ENCODE peak calls at places on chromosomes 4 and X, in nine cellular contexts. Z is Peyer's patch, M is heart left ventricle, N is prostate gland, O is suprapubic skin, R is HepG2, V is tibial nerve, G is K562, S is adrenal gland. W is an unnamed sample.
A peak's percentile ranks its signal among the peaks of the same experiment; 100 is the strongest.

GRCh38 chrX:153539171-153539978 is 21.9 kb downstream of the ATP2B3 start:
- DNase-seq in Z (peak; percentile 77), M (peak; percentile 73), V (peak; percentile 48), S (peak; percentile 88), N (peak; percentile 32), O (peak; percentile 80), G (peak; percentile 73), R (peak; percentile 23), W (peak; percentile 39)

GRCh38 chr4:32061916-32062315 is 1341.7 kb downstream of the PCDH7 start:
- DNase-seq in N (no peak), G (no peak), Z (no peak), M (no peak), V (no peak), R (no peak), S (no peak), O (no peak), W (no peak)

GRCh38 chr4:73308286-73308685 is 49.7 kb upstream of the ANKRD17 start:
- DNase-seq in Z (no peak), G (no peak), M (no peak), S (no peak), N (no peak), V (no peak), O (no peak), R (peak; percentile 24), W (no peak)

GRCh38 chrX:1205681-1206611 is 6.5 kb downstream of the CRLF2 start:
- DNase-seq in G (no peak), S (no peak), N (no peak), O (no peak), Z (peak; percentile 45), M (no peak), R (no peak), V (peak; percentile 10), W (no peak)

GRCh38 chr4:94934201-94934600 is 176.4 kb downstream of the BMPR1B start:
- DNase-seq in M (no peak), Z (no peak), V (no peak), O (no peak), N (no peak), S (no peak), G (no peak), R (no peak), W (no peak)

GRCh38 chr4:83889802-83890201 is 353.9 kb downstream of the GPAT3 start:
- DNase-seq in S (no peak), M (no peak), R (no peak), O (no peak), G (no peak), V (no peak), N (no peak), Z (no peak), W (no peak)

GRCh38 chr4:40737882-40738281 is 11.9 kb upstream of the NSUN7 start:
- DNase-seq in S (no peak), M (no peak), R (no peak), O (no peak), N (no peak), V (no peak), G (no peak), Z (no peak), W (no peak)

GRCh38 chr4:90317785-90318184 is 190.6 kb downstream of the CCSER1 start:
- DNase-seq in O (no peak), Z (no peak), R (no peak), G (no peak), M (no peak), S (no peak), V (no peak), N (no peak), W (no peak)

GRCh38 chr4:120821986-120822385 is 100.5 kb downstream of the PRDM5 start:
- DNase-seq in O (no peak), S (no peak), V (no peak), M (no peak), N (no peak), R (no peak), G (no peak), Z (no peak), W (no peak)

GRCh38 chrX:100263650-100264049 is 146.4 kb downstream of the PCDH19 start:
- DNase-seq in G (no peak), V (no peak), M (no peak), S (no peak), N (no peak), Z (no peak), O (no peak), R (no peak), W (no peak)

GRCh38 chrX:110992611-110993010 is 103.4 kb upstream of the PAK3 start:
- DNase-seq in R (peak; percentile 5), S (peak; percentile 55), Z (peak; percentile 48), M (no peak), N (no peak), G (peak; percentile 29), V (no peak), O (no peak), W (no peak)

GRCh38 chr4:21139327-21139726 is 439.1 kb downstream of the PACRGL start:
- DNase-seq in N (no peak), R (no peak), O (no peak), M (no peak), V (no peak), Z (no peak), S (no peak), G (no peak), W (no peak)

GRCh38 chr4:158962396-158962795 is 140.5 kb upstream of the RAPGEF2 start:
- DNase-seq in M (no peak), R (no peak), S (no peak), G (no peak), N (no peak), O (no peak), V (no peak), Z (no peak), W (no peak)

GRCh38 chrX:65136424-65136823 is 160.2 kb upstream of the ZC4H2 start:
- DNase-seq in Z (no peak), R (no peak), S (no peak), N (no peak), G (no peak), O (no peak), V (no peak), M (no peak), W (no peak)

GRCh38 chrX:39767446-39767845 is 330.3 kb downstream of the BCOR start:
- DNase-seq in N (peak; percentile 28), V (no peak), O (no peak), R (no peak), M (no peak), Z (no peak), G (no peak), S (peak; percentile 55), W (no peak)

DNA sequence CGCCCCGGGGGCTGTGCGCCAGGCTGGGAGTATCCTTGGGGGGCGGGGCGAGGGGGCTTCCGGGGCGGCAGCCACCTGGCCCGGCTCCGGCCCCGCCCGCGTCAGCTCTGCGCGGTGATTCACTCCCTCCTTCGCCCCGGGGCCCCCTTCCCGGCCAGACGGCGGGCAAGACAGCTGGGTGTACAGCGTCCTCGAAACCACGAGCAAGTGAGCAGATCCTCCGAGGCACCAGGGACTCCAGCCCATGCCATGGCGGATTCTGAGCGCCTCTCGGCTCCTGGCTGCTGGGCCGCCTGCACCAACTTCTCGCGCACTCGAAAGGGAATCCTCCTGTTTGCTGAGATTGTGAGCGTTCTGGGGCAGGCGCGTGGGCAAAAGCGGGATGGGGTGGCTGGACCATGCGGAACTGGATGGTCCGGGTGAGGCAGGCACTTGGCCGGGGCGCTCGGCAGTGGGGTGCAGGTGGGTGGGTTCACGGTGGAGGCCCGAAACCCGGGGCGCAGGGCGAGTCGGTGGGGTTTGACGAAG is at the start of gene PLP2:
- DNase-seq in G (peak; percentile 49), N (no peak), V (no peak), S (no peak), Z (peak; percentile 81), M (peak; percentile 56), O (no peak), R (no peak), W (peak; percentile 57)
- TF ChIP-seq POLR2A in G (peak; percentile 68), N (peak; percentile 68), V (peak; percentile 35), S (no peak), Z (peak; percentile 29), M (peak; percentile 39), O (no peak), R (no peak), W (peak; percentile 48)

GRCh38 chrX:107627792-107628661 is at the start of gene PRPS1:
- DNase-seq in V (peak; percentile 84), N (peak; percentile 90), R (peak; percentile 89), M (peak; percentile 93), O (peak; percentile 94), G (peak; percentile 92), S (peak; percentile 97), Z (peak; percentile 95), W (peak; percentile 87)

GRCh38 chrX:107628662-107629532 is 587 bp downstream of the PRPS1 start:
- DNase-seq in R (peak; percentile 25), S (peak; percentile 57), G (peak; percentile 50), Z (peak; percentile 60), N (peak; percentile 8), V (peak; percentile 6), O (no peak), M (peak; percentile 32), W (peak; percentile 29)

GRCh38 chrX:107630031-107630689 is 1.9 kb downstream of the PRPS1 start:
- DNase-seq in Z (no peak), N (no peak), S (no peak), V (no peak), M (no peak), G (no peak), R (no peak), O (no peak), W (no peak)

GRCh38 chrX:107626916-107627315 is 1.4 kb upstream of the PRPS1 start:
- DNase-seq in S (no peak), R (no peak), Z (no peak), M (no peak), O (no peak), V (no peak), N (no peak), G (no peak), W (no peak)

GRCh38 chrX:107629533-107629909 is 1.2 kb downstream of the PRPS1 start:
- DNase-seq in R (peak; percentile 6), M (no peak), V (peak; percentile 5), N (peak; percentile 7), O (no peak), G (peak; percentile 30), Z (no peak), S (no peak), W (no peak)
- H3K27ac ChIP-seq in R (peak overlapping the region; percentile 35), M (no peak overlapping the region), V (peak overlapping the region; percentile 90), N (no peak overlapping the region), O (no peak overlapping the region), G (peak overlapping the region; percentile 92), Z (no peak overlapping the region), S (no peak overlapping the region), W (peak overlapping the region; percentile 81)

DNA sequence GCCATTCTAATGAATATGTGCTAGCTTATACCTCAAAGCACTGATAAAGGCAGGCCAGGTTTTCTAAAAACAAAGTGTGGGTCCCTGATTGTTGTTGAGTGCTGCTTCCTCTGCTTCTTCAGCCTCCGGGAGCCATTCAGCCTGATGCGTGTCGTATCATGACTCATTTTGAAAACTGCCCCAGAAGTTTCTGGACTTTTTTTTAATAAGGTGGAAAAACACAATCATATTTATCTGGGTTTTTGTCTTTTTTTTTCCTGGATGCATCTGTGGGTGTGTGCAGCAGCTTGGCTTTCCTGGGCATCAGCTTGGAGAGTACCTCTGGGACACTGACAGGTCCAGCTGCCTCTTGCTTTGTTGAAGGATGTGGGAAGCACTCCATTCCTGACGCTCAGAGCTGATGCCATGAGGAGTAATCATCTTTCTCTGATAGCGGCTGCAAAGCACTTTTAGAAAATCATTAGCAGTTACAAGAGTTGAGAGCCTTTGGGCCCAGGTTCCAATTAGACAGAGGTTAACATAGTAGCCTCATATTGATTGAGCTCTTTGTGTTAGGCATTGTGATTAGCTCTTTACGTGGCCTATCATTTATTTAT is 66.9 kb downstream of the PARM1 start:
- DNase-seq in G (no peak), S (no peak), M (no peak), Z (no peak), N (no peak), V (no peak), R (no peak), O (no peak), W (no peak)
- H3K36me3 ChIP-seq in G (no peaks in the 10 kb centered on the region), S (no peaks in the 10 kb centered on the region), M (no peaks in the 10 kb centered on the region), Z (no peaks in the 10 kb centered on the region), N (no peaks in the 10 kb centered on the region), V (no peaks in the 10 kb centered on the region), R (no peaks in the 10 kb centered on the region), O (no peaks in the 10 kb centered on the region), W (no peaks in the 10 kb centered on the region)

GRCh38 chr4:119026662-119027444 is 108.8 kb upstream of the MYOZ2 start:
- DNase-seq in G (no peak), R (no peak), O (no peak), Z (peak; percentile 50), S (no peak), M (no peak), V (peak; percentile 61), N (no peak), W (peak; percentile 52)
- TF ChIP-seq POLR2A in G (no peak), R (no peak), O (no peak), Z (no peak), S (no peak), M (no peak), V (peak; percentile 47), N (no peak), W (peak; percentile 74)

W was measured in uterus.